ENCODE peak calls at places on chromosomes 6 and 20, in four cellular contexts. Q is HL-60, A is GM12878, M is K562. X is an unnamed sample.

GRCh38 chr20:37277253-37277593 is 12.2 kb upstream of the MANBAL start:
- DNase-seq in Q (no peak), A (no peak), M (no peak), X (no peak)

GRCh38 chr6:9634776-9635175 is 780.1 kb downstream of the TFAP2A start:
- DNase-seq in A (no peak), M (no peak), Q (no peak), X (no peak)

GRCh38 chr6:137362878-137363804 is 131.1 kb downstream of the OLIG3 start:
- DNase-seq in Q (no peak), A (no peak), M (no peak), X (no peak)

GRCh38 chr20:48912065-48912464 is 9.4 kb upstream of the ARFGEF2 start:
- DNase-seq in Q (no peak), M (no peak), A (no peak), X (no peak)

GRCh38 chr6:13427838-13428527 is 59.4 kb downstream of the GFOD1 start:
- DNase-seq in Q (peak), M (peak), A (peak), X (peak)

GRCh38 chr6:45419574-45420082 is 41.9 kb upstream of the SUPT3H start:
- DNase-seq in A (no peak), Q (peak), M (peak), X (no peak)

GRCh38 chr6:43877021-43877420 is 107.0 kb downstream of the VEGFA start:
- DNase-seq in Q (no peak), A (no peak), M (no peak), X (no peak)

GRCh38 chr20:48155231-48155630 is 369.9 kb upstream of the SULF2 start:
- DNase-seq in Q (no peak), M (no peak), A (no peak), X (no peak)

GRCh38 chr6:63910863-63911665 is 275.5 kb downstream of the PHF3 start:
- DNase-seq in Q (no peak), M (no peak), A (no peak), X (no peak)

GRCh38 chr6:47187108-47187507 is 122.6 kb downstream of the TNFRSF21 start:
- DNase-seq in M (no peak), A (no peak), Q (no peak), X (no peak)

GRCh38 chr6:104017410-104018381 is 842.0 kb downstream of the HACE1 start:
- DNase-seq in M (no peak), Q (no peak), A (no peak), X (no peak)

GRCh38 chr6:135913785-135914184 is 62.3 kb downstream of the PDE7B start:
- DNase-seq in Q (no peak), M (no peak), A (no peak), X (no peak)

GRCh38 chr6:135905604-135906300 is 54.3 kb downstream of the PDE7B start:
- DNase-seq in Q (no peak), M (no peak), A (no peak), X (no peak)

GRCh38 chr6:135910943-135911618 is 59.6 kb downstream of the PDE7B start:
- DNase-seq in M (no peak), A (no peak), Q (no peak), X (no peak)

GRCh38 chr6:135906542-135906941 is 55.0 kb downstream of the PDE7B start:
- DNase-seq in M (no peak), A (no peak), Q (no peak), X (no peak)

DNA sequence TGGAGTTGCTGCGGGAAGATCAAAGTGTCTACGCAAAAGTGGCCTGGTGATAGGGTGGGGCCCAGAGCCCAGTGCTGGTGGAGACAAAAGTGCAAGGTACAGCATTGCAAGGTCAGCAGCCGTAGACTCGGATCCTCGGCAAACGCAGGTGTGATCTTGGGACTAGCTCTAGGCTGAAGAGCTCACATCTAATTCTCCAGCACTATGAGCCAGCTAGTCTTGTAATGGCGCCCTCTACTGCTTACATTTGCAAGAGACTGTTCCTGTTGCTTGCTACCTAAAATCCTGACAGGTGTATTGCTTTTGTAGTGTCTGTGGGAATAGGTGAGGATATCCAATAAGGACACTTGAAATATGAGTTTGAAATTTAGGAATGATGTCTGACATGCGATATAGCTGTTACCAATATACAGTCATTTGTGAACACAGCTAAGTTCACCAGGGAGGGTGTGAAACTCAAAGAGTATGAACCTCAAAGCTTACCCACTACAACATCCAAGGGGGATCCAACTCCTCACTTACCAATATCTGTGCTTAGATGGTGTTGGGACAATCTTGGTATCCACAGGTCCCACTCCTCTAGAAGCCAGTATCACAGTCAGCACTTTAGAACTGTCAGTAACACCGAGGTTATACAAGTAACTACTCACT is 58.4 kb downstream of the PDE7B start:
- DNase-seq in Q (peak), A (peak), M (peak), X (peak)
- TF ChIP-seq SPI1 in Q (no peak), A (no peak), M (no peak), X (no peak)

DNA sequence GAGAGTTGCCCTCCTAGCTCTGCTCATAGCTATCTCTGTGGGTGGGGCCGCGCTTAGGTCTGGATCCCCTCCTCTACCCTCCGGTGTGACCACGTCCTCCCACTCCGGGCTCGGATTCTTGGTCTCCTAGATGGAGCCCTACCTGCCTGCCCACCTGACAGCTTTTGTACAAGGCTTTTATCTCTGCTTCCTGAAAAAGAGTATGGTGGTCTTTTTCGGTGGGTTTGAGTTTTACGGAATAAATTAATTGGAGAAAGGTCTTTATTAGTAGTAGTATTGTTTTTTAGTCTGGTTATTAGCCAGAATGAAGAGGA is 773 bp downstream of the SMAP1 start:
- DNase-seq in M (peak), Q (no peak), A (no peak), X (no peak)
- TF ChIP-seq SPI1 in M (no peak), Q (no peak), A (no peak), X (no peak)

GRCh38 chr6:24933868-24934401 is 1.8 kb downstream of the RIPOR2 start:
- DNase-seq in Q (no peak), A (no peak), M (peak), X (no peak)

GRCh38 chr6:24933266-24933665 is 2.5 kb downstream of the RIPOR2 start:
- DNase-seq in A (no peak), Q (no peak), M (no peak), X (no peak)

GRCh38 chr6:24935323-24935722 is 437 bp downstream of the RIPOR2 start:
- DNase-seq in M (no peak), A (no peak), Q (no peak), X (no peak)

GRCh38 chr6:24936641-24937317 is 1.0 kb upstream of the RIPOR2 start:
- DNase-seq in A (peak), Q (no peak), M (no peak), X (no peak)

GRCh38 chr6:24935753-24936152 is at the start of gene RIPOR2:
- DNase-seq in M (no peak), Q (peak), A (no peak), X (no peak)
- TF ChIP-seq SPI1 in M (no peak), Q (no peak), A (no peak), X (peak)

GRCh38 chr20:5369622-5370021 is 52.9 kb upstream of the PROKR2 start:
- DNase-seq in A (no peak), Q (no peak), M (peak), X (no peak)
- TF ChIP-seq SPI1 in A (peak), Q (no peak), M (no peak), X (peak)

DNA sequence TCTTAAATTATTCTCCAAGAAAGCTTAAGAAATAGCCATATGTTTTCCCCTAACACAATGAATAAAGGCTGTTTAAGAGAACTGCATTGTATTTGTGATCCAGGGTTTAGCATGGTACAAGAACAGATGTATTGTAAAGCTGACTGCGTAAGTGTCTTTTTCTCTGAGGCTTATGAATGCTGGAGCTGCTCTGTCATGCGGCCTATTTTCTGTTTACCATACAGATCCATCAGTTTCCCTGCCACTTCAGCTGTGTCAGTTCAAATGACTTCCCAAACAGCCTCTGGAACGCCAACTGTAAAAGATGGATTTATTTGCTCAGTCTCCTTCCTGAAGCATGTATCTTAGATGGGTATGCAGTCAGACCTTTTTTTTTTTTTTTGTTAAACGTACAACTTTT is 419.3 kb upstream of the HS3ST5 start:
- DNase-seq in A (no peak), M (no peak), Q (no peak), X (no peak)
- TF ChIP-seq SPI1 in A (no peak), M (no peak), Q (no peak), X (no peak)

DNA sequence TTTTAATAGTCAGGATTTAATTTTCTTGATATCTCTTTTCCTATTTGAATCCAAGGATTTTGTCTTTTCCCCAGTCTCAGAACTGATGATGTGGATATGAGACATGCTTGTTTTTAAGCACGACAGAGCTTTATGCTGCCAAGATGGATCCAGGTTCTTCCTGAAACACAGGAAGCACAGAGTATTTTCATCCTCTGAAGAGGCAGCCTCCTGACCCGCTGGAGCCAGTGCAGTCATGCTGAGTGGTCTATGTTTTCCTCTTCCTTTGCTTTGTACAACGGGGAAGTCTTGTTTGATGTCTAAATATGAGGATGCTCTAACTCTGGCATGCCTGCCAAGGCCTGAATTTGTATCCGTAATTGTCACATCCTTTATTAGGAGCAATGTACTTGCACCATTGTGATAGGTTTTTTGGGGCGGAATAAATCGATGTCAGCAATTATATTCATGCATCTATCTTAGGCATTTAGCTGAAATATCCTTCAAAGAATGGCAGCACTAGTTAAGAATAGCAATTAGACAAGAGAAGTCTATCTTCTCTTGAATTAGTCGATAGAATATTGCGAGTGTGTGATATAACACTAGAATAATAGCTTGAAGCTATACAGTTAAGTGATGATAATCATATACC is 407.1 kb upstream of the JAG1 start:
- DNase-seq in Q (no peak), M (no peak), A (no peak), X (no peak)
- TF ChIP-seq SPI1 in Q (no peak), M (no peak), A (no peak), X (no peak)

X was measured in GM12891.